ENCODE peak calls at places on chromosomes 5 and 9, in nine cellular contexts. A is H9; P is GM23248; K is AG04450; M is SJSA1; D is HCT116; Y is CD4-positive, CD25-positive, alpha-beta regulatory T cell; I is PC-3; E is naive thymus-derived CD4-positive, alpha-beta T cell. Q is an unnamed sample.

GRCh38 chr9:105911104-105911911 is 217.0 kb downstream of the TMEM38B start:
- DNase-seq in M (peak), A (peak), I (peak), Y (no peak), P (no peak), K (no peak), D (no peak), E (no peak), Q (no peak)

GRCh38 chr5:374631-375335 is 53.3 kb downstream of the AHRR start:
- DNase-seq in K (no peak), Y (no peak), A (peak), M (peak), P (no peak), D (no peak), I (no peak), E (no peak), Q (no peak)

GRCh38 chr9:131593255-131593820 is 48.0 kb downstream of the PRRT1B start:
- DNase-seq in P (peak), M (no peak), Y (no peak), K (no peak), E (no peak), A (no peak), D (no peak), I (no peak), Q (no peak)

GRCh38 chr5:167049043-167049663 is 1242.3 kb upstream of the WWC1 start:
- DNase-seq in K (no peak), M (peak), E (no peak), Y (no peak), P (peak), D (peak), I (peak), A (peak), Q (no peak)

GRCh38 chr9:24487250-24487861 is 58.3 kb downstream of the IZUMO3 start:
- DNase-seq in D (no peak), M (no peak), E (no peak), A (no peak), P (no peak), I (no peak), K (no peak), Y (no peak), Q (no peak)

GRCh38 chr5:139644646-139645494 is 3.3 kb upstream of the CXXC5 start:
- DNase-seq in E (no peak), M (no peak), P (no peak), K (no peak), A (no peak), D (no peak), Y (no peak), I (no peak), Q (no peak)

GRCh38 chr9:91740713-91741112 is 209.3 kb downstream of the ROR2 start:
- DNase-seq in Y (no peak), M (no peak), I (peak), A (no peak), D (no peak), E (no peak), K (peak), P (peak), Q (no peak)

GRCh38 chr9:129944501-129945116 is 98.4 kb downstream of the FNBP1 start:
- DNase-seq in Y (peak), M (no peak), K (no peak), A (no peak), D (no peak), P (no peak), E (peak), I (no peak), Q (no peak)

GRCh38 chr9:70058569-70059161 is 15.0 kb downstream of the MAMDC2 start:
- DNase-seq in A (no peak), I (no peak), E (no peak), Y (no peak), M (no peak), P (no peak), D (no peak), K (no peak), Q (no peak)

GRCh38 chr5:107370569-107370968 is 300.2 kb downstream of the EFNA5 start:
- DNase-seq in Y (no peak), P (no peak), A (no peak), E (no peak), M (no peak), I (no peak), K (no peak), D (no peak), Q (no peak)

GRCh38 chr5:139392678-139393496 is 2.0 kb downstream of the PROB1 start:
- DNase-seq in K (no peak), E (peak), A (peak), Y (peak), D (peak), M (peak), I (peak), P (peak), Q (no peak)

DNA sequence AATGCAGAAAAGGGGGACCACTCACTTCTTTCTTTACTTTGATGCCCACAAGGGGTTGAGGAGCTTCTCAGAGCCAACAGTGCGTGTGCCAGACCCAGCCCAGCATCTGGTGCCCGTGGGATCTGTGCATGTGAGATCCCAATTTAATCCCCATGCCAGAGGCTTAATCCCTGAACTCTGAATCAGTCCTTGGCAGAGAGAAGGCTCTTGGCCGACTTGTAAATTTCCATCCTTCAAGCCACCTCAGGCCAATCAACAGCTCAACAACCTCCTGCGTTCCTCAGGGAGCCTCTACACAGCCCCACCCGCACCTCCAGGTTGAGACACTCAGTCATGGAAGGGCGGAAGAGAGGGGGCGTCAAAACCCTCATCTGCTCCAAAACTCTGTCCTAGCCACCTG is 230.0 kb upstream of the DAPK1 start:
- DNase-seq in Y (no peak), M (no peak), D (no peak), P (peak), E (no peak), I (no peak), K (no peak), A (no peak), Q (no peak)
- H3K27ac ChIP-seq in Y (no peak), M (no peak), D (no peak), P (peak), E (no peak), I (no peak), K (no peak), A (no peak), Q (no peak)

GRCh38 chr5:95759005-95759404 is 27.9 kb downstream of the RHOBTB3 start:
- DNase-seq in D (no peak), Y (no peak), A (no peak), I (no peak), E (no peak), P (no peak), K (no peak), M (no peak), Q (no peak)
- H3K27ac ChIP-seq in D (no peak), Y (no peak), A (no peak), I (no peak), E (no peak), P (peak), K (peak), M (peak), Q (no peak)

DNA sequence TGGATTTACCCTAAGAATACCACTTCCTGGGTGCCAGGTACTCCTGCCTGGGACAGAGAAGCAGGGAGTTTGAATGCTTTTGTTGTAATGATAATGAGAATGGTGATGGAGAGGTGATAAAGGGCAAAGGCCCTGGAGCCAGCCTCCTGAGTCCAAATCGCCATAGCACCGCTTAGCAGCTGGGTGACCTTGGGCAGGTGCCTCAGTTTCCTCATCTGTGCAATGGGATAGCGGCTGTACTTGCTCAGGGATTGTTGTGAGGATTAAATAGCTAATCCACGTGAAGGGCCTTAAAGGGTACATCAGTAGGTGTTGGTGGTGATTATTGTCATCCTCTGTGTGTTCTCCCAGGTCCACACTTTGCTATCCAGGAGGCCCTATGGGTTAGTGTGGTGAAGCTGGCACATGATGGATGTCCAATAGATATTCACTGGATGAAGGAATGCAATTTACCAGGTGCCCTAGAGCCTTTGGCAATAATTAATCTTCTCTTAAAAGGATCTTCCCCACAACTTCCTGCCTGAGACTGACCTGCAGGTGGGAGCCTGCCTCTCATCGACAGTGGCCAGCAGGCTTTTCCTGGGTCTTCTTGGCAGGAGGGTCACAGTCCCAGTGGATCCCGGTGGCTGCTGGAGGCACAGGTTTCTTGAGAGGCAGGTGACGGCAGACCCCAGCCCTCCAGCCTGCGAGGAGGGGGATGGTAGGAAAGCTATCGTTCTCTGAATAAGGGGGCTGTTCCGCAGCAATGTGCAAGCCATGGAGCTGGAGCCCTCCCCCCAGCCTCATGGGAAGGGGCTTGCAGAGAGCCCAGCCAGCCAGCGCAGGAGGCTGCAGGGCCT is 160.2 kb downstream of the MACROH2A1 start:
- DNase-seq in M (no peak), P (no peak), K (no peak), I (no peak), E (no peak), A (peak), D (no peak), Y (no peak), Q (no peak)
- H3K27ac ChIP-seq in M (no peak), P (no peak), K (no peak), I (no peak), E (no peak), A (no peak), D (no peak), Y (no peak), Q (no peak)

GRCh38 chr5:113167985-113168384 is 191.4 kb downstream of the DCP2 start:
- DNase-seq in A (no peak), E (no peak), M (no peak), I (no peak), P (no peak), D (no peak), K (no peak), Y (no peak), Q (no peak)

GRCh38 chr5:113164016-113164415 is 187.4 kb downstream of the DCP2 start:
- DNase-seq in I (no peak), D (no peak), M (no peak), A (no peak), E (no peak), P (no peak), K (no peak), Y (no peak), Q (no peak)

GRCh38 chr5:113166285-113166684 is 189.7 kb downstream of the DCP2 start:
- DNase-seq in I (no peak), K (peak), P (peak), A (no peak), D (no peak), Y (no peak), M (no peak), E (no peak), Q (no peak)

GRCh38 chr5:113169720-113170119 is 193.1 kb downstream of the DCP2 start:
- DNase-seq in M (no peak), K (no peak), A (no peak), I (no peak), E (no peak), D (no peak), P (no peak), Y (no peak), Q (no peak)

DNA sequence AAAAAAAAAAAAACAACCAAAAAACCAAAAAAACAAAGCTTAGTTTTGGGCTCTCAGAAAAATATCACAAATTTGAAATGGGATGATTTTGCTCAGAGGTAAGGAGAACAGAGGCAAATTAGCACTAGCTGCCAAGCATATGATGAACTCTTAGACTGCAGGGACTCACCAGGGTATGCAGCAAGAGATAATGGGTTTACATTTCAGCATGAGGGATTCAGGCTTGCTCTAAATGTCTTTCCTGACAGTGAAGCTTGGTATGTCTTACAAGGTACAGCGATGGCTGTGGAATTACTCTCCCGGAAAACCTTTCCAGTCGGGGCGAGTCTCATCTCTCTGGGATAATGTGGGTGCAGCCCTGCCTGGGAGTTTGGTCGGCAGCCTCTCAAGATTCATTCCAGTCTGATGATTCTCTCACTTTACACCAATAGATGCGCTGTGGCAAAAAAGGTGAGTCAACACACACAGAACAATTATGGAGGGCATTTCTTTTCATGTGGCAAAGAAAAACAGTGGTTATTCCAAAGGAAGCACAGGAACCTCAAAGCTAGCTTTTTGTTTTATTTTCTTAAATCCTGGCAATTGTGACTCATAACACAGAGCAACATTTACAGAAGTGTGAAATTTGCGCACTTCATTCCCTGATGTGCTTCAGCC is 190.2 kb downstream of the DCP2 start:
- DNase-seq in I (peak), M (peak), A (no peak), P (peak), D (peak), K (peak), Y (no peak), E (no peak), Q (no peak)
- H3K27ac ChIP-seq in I (peak), M (peak), A (no peak), P (peak), D (peak), K (peak), Y (no peak), E (no peak), Q (no peak)

DNA sequence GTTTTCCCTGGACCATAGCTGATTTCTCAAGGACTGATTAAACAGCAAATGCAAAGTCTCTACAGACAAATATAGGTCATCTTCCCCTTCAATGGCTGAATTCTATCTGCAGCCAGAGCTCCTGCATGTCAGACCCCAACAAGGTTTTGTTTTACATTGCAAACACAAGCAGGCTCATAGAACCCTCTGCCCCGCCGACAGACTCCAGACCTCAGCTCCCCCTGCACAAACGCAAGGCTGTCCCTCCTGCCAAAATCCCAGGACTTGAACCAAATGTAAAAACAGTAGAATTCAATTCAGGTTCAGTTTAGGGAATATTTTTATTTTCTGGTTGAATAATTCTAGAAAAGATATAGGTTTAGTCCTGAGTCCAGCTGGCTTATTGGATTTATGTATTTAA is 526.7 kb upstream of the TRPC7 start:
- DNase-seq in D (no peak), M (no peak), Y (no peak), K (no peak), A (no peak), I (no peak), P (no peak), E (no peak), Q (no peak)
- H3K27ac ChIP-seq in D (no peak), M (no peak), Y (no peak), K (no peak), A (no peak), I (no peak), P (no peak), E (no peak), Q (no peak)

Q was measured in substantia nigra.